ENCODE peak calls at places on chromosomes 4 and X, in six cellular contexts. T is fibroblast of lung, G is left ventricle myocardium inferior, Q is lung, N is cardiac muscle cell, H is lower lobe of right lung. S is an unnamed sample.

GRCh38 chrX:27132851-27133250 is 330.3 kb downstream of the PPP4R3C start:
- DNase-seq in T (peak), H (no peak), Q (no peak), N (no peak), G (no peak), S (no peak)

GRCh38 chrX:66004928-66005831 is 34.7 kb downstream of the VSIG4 start:
- DNase-seq in T (no peak), Q (no peak), N (no peak), G (no peak), H (no peak), S (no peak)

GRCh38 chrX:154607370-154607769 is 11.7 kb downstream of the CTAG1B start:
- DNase-seq in G (no peak), T (no peak), H (no peak), N (no peak), Q (no peak), S (no peak)

GRCh38 chr4:129839687-129840086 is 743.7 kb downstream of the C4orf33 start:
- DNase-seq in G (no peak), N (no peak), T (peak), H (no peak), Q (no peak), S (no peak)

GRCh38 chr4:87835732-87836131 is 3.0 kb downstream of the MEPE start:
- DNase-seq in G (no peak), T (peak), N (no peak), Q (no peak), H (no peak), S (no peak)

GRCh38 chr4:169102011-169102410 is 92.0 kb upstream of the CBR4 start:
- DNase-seq in T (peak), N (no peak), G (no peak), H (no peak), Q (no peak), S (peak)

GRCh38 chrX:123083924-123084323 is 100.2 kb upstream of the GRIA3 start:
- DNase-seq in T (peak), N (no peak), G (no peak), Q (no peak), H (no peak), S (peak)

GRCh38 chr4:14787894-14788293 is 214.4 kb upstream of the CPEB2 start:
- DNase-seq in Q (no peak), G (no peak), N (no peak), T (peak), H (no peak), S (peak)

GRCh38 chr4:86891785-86892638 is at the start of gene C4orf36:
- DNase-seq in Q (peak), N (peak), G (peak), T (peak), H (peak), S (peak)

GRCh38 chr4:10371869-10372471 is 85.3 kb downstream of the ZNF518B start:
- DNase-seq in G (no peak), T (no peak), Q (no peak), H (no peak), N (no peak), S (peak)

GRCh38 chr4:144179152-144179739 is 38.7 kb upstream of the GYPA start:
- DNase-seq in G (no peak), T (no peak), Q (no peak), H (no peak), N (no peak), S (no peak)

GRCh38 chrX:147913570-147913969 is 1.9 kb downstream of the FMR1 start:
- DNase-seq in N (no peak), Q (no peak), T (no peak), G (no peak), H (no peak), S (no peak)
- H3K4me3 ChIP-seq in N (peak), Q (no peak), T (peak), G (peak), H (peak), S (no peak)

DNA sequence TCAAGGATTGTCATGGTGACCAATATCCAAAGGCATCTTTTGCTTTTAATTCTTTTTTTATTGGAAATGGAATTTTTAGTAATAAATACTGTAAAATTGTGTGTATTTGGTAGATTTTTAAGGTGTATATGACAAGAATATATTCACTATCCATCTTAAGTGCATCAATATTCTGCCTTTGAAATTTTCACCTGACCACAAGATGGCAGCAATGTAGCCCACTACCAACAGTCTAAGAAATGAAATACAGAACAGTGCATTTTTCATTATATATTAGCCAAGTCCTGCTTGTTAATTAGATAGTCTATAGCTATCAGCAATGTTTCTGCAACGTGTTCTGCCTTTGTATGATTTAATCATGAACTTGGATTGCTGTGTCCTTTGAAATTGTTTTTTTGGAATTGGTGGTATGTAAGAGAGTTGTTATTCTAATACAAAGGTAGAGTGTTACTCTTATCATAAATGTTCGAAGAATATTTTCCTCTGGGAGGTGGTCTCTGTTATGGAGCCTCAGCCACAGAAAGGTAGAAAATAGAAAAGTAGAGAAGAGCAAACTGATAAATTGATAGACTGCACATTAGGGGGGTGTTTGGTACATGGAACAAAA is 38.2 kb downstream of the HPGDS start:
- DNase-seq in H (no peak), G (no peak), N (peak), Q (no peak), T (peak), S (peak)
- TF ChIP-seq CTCF in H (peak), G (peak), N (peak), Q (peak), T (peak), S (peak)

GRCh38 chrX:107206697-107207065 is 270 bp downstream of the DNAAF6 start:
- DNase-seq in G (no peak), H (no peak), T (no peak), N (no peak), Q (no peak), S (no peak)
- H3K4me3 ChIP-seq in G (peak), H (no peak), T (no peak), N (no peak), Q (no peak), S (no peak)

DNA sequence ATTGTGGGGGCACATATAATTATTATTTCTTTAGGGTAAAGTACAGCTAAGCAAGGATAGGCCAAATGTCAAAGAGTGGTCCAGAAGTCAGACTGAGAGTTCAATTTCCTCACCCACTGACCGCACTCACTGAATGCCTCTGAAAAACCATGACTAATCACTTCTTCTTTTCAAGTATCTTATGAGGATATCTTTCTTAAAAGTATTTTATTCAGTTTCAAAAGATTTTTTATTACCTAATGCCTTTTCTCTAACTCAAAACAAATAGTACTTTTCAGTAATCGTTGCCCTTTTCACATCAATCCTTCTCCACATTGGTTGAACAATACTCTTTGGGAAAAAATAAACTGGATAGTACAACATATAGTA is 61.7 kb upstream of the CAMK2D start:
- DNase-seq in Q (no peak), H (no peak), T (peak), N (no peak), G (no peak), S (no peak)
- TF ChIP-seq CTCF in Q (no peak), H (no peak), T (no peak), N (no peak), G (no peak), S (no peak)

DNA sequence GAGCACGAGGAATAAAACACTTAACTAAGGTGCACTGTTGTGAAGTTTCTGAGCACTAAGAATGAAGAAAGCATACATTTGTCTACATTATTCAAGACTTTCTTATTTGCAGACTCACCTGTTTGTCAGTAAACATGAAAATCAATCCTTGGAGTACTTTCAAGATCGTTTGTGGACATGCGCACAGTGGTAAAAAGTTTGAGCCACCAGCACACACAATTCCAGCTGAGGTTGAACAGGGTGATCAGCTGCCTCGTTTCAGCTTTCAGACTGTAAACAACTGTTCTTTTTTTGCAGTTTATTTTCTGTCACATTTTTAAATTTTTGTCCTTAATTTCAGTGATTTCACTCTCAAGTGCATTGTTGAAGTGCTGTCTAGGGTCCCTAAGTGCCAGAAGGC is 143.8 kb upstream of the VCX2 start:
- DNase-seq in Q (no peak), T (no peak), G (no peak), H (no peak), N (no peak), S (no peak)
- H3K4me3 ChIP-seq in Q (no peak), T (no peak), G (no peak), H (no peak), N (no peak), S (no peak)

GRCh38 chr4:113042502-113042901 is 7.0 kb upstream of the ANK2 start:
- DNase-seq in Q (no peak), G (no peak), N (no peak), T (no peak), H (no peak), S (no peak)
- TF ChIP-seq CTCF in Q (no peak), G (no peak), N (no peak), T (no peak), H (no peak), S (no peak)

DNA sequence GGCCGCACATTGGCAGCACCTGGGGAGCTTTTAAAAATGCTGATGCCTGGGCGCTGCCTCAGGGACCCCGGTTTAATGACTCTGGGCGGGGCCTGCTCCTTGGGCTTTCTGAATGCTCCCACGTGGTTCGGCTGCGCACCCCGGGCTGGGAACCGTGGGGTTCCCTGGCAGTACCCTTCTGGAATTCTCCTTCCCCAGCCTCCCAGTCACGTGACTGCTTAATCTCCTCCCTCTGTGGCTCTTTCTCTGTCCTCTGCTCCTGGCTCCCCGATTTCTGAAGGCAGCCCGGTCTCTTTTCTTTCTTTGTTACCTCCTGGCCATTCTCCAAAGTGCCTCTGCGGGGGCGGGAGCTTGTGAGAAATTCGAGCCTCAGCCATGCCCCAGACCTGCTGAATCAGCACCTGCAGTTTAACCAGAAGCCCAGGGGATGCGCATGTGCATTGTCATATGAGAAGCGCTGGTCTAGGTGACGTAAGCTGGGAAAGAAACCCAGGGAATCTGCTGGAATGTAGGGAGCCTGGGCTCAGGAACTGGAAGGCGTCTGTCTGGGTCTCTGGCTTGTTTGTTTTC is 16.6 kb downstream of the CLCN4 start:
- DNase-seq in N (peak), T (peak), H (no peak), G (no peak), Q (no peak), S (peak)
- H3K4me3 ChIP-seq in N (no peak), T (no peak), H (no peak), G (no peak), Q (no peak), S (peak)

DNA sequence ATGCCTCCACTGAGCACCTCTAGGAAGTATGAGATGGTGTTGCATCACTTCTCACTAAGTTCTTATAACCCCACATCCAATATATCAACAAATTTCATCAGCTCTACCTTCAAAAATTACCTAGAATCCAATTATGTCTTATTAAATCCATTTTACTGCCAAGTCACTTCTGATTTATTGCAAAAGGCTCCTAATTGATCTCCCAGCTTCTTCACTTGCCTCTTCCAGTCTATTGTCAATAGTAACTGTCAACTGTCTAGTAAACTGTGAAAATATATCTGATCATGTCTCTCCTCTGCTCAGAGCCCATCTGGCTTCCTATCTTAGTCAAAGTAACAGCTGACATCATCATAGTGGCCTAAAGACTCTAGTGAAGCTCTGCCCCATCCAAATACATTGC is 414.5 kb upstream of the ATOH1 start:
- DNase-seq in H (no peak), G (no peak), N (no peak), T (no peak), Q (no peak), S (no peak)
- TF ChIP-seq CTCF in H (no peak), G (no peak), N (no peak), T (no peak), Q (no peak), S (no peak)

GRCh38 chrX:20789103-20789502 is 522.4 kb upstream of the RPS6KA3 start:
- DNase-seq in N (no peak), T (no peak), G (no peak), H (no peak), Q (no peak), S (no peak)
- H3K4me3 ChIP-seq in N (no peak), T (no peak), G (no peak), H (no peak), Q (no peak), S (no peak)

S was measured in cardiac fibroblast.